ENCODE peak calls at places on chromosomes 5 and 9, in four cellular contexts. E is GM12878, L is HepG2, P is SK-N-SH. H is an unnamed sample.

GRCh38 chr5:77670526-77670925 is 32.0 kb upstream of the OTP start:
- DNase-seq in E (no peak), L (no peak), P (no peak), H (no peak)

GRCh38 chr5:129459485-129460120 is 495 bp upstream of the ADAMTS19 start:
- DNase-seq in E (no peak), L (no peak), P (peak; percentile 44), H (peak; percentile 5)

GRCh38 chr9:132551556-132551955 is 30.9 kb upstream of the BARHL1 start:
- DNase-seq in E (no peak), L (no peak), P (no peak), H (no peak)

GRCh38 chr5:35803221-35803651 is 53.5 kb upstream of the IL7R start:
- DNase-seq in E (no peak), L (no peak), P (peak; percentile 71), H (no peak)

GRCh38 chr9:8842402-8843193 is 1043.0 kb upstream of the DMAC1 start:
- DNase-seq in E (no peak), L (no peak), P (no peak), H (no peak)

GRCh38 chr5:59335544-59335943 is 558.0 kb downstream of the PDE4D start:
- DNase-seq in E (no peak), L (no peak), P (no peak), H (no peak)

GRCh38 chr5:67221487-67222242 is 25.1 kb upstream of the CD180 start:
- DNase-seq in E (no peak), L (no peak), P (no peak), H (no peak)

GRCh38 chr9:21778300-21778699 is 24.1 kb upstream of the MTAP start:
- DNase-seq in E (no peak), L (no peak), P (no peak), H (no peak)

GRCh38 chr5:33299621-33300208 is 141.1 kb upstream of the TARS1 start:
- DNase-seq in E (peak; percentile 9), L (no peak), P (peak; percentile 20), H (peak; percentile 2)

GRCh38 chr9:105290401-105290800 is 46.0 kb downstream of the SLC44A1 start:
- DNase-seq in E (no peak), L (no peak), P (no peak), H (no peak)

GRCh38 chr9:135714242-135715055 is 12.5 kb downstream of the KCNT1 start:
- DNase-seq in E (no peak), L (no peak), P (peak; percentile 78), H (no peak)

GRCh38 chr5:172456076-172456800 is 1.9 kb upstream of the SH3PXD2B start:
- DNase-seq in E (no peak), L (no peak), P (no peak), H (no peak)

GRCh38 chr5:119274767-119275130 is 81.1 kb upstream of the TNFAIP8 start:
- DNase-seq in E (no peak), L (no peak), P (no peak), H (no peak)

DNA sequence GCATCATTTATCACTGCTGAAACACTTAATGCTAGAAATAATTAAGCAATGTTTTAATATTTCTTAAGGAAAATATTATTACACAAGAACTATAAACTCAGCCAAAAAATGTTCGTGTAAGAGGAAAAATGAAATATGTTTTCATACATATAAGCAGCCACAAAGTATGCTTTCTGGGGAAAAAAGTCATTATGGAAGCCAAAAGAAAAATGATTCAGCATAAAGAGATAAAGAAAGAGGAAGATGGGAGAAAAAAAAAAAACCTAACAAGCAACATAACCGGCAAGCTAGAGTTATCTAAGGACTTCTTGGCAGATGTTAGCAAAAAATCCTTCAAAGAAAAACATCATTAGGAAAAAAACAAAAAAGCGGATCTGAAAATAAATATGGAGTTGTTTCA is 179.1 kb downstream of the MUSK start:
- DNase-seq in E (no peak), L (no peak), P (no peak), H (no peak)
- TF ChIP-seq PBX3 in E (no peak), L (no peak), P (no peak), H (no peak)

GRCh38 chr5:6158974-6159863 is 219.1 kb downstream of the MED10 start:
- DNase-seq in E (no peak), L (peak; percentile 12), P (no peak), H (peak; percentile 75)
- TF ChIP-seq PBX3 in E (no peak), L (no peak), P (no peak), H (peak; percentile 76)

DNA sequence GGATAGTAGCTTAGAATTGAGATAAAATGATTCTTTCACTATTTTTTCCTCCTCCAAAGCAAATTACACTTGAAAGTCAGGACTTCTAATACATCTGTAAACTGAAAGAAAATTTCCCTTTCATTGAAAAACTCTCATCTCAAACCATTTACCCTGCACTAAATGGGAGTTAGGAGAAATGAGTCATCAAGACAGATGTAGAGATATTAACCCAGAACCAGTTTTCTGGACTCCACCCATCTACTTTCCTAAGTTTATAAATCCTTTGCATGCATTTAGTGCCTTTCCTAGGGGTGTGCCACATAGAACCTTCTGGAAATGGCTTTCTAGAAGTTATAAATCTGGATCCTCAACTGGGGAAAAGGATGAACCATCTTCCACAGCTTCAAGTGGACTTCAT is 72.3 kb upstream of the GPR151 start:
- DNase-seq in E (no peak), L (no peak), P (no peak), H (no peak)
- TF ChIP-seq PBX3 in E (no peak), L (no peak), P (no peak), H (no peak)

GRCh38 chr9:14148501-14149103 is 165.3 kb downstream of the NFIB start:
- DNase-seq in E (no peak), L (no peak), P (no peak), H (no peak)
- TF ChIP-seq PBX3 in E (no peak), L (no peak), P (no peak), H (no peak)

GRCh38 chr9:97313746-97314145 is 6.3 kb downstream of the CCDC180 start:
- DNase-seq in E (no peak), L (no peak), P (no peak), H (no peak)
- TF ChIP-seq PBX3 in E (no peak), L (no peak), P (no peak), H (no peak)

GRCh38 chr9:114513050-114513951 is 8.0 kb upstream of the WHRN start:
- DNase-seq in E (no peak), L (no peak), P (no peak), H (no peak)
- TF ChIP-seq PBX3 in E (no peak), L (no peak), P (no peak), H (no peak)

GRCh38 chr9:111658943-111659342 is 2.5 kb upstream of the GNG10 start:
- DNase-seq in E (no peak), L (no peak), P (no peak), H (no peak)

GRCh38 chr9:111661150-111661801 is at the start of gene GNG10:
- DNase-seq in E (no peak), L (peak; percentile 23), P (peak; percentile 97), H (peak; percentile 54)

GRCh38 chr9:111662851-111663823 is 1.7 kb downstream of the GNG10 start:
- DNase-seq in E (no peak), L (no peak), P (no peak), H (no peak)

GRCh38 chr9:111659706-111660105 is 1.7 kb upstream of the GNG10 start:
- DNase-seq in E (no peak), L (no peak), P (no peak), H (no peak)

GRCh38 chr9:111661802-111662491 is 542 bp downstream of the GNG10 start:
- DNase-seq in E (no peak), L (no peak), P (peak; percentile 87), H (peak; percentile 65)
- TF ChIP-seq PBX3 in E (no peak), L (no peak), P (peak; percentile 45), H (no peak)

GRCh38 chr5:83096660-83097334 is 19.4 kb downstream of the XRCC4 start:
- DNase-seq in E (no peak), L (no peak), P (no peak), H (no peak)

GRCh38 chr5:83099001-83099400 is 21.7 kb downstream of the XRCC4 start:
- DNase-seq in E (no peak), L (no peak), P (no peak), H (no peak)

GRCh38 chr5:83099445-83099844 is 22.1 kb downstream of the XRCC4 start:
- DNase-seq in E (no peak), L (peak; percentile 41), P (no peak), H (no peak)

GRCh38 chr5:83095973-83096539 is 18.7 kb downstream of the XRCC4 start:
- DNase-seq in E (no peak), L (peak; percentile 28), P (no peak), H (peak; percentile 58)

DNA sequence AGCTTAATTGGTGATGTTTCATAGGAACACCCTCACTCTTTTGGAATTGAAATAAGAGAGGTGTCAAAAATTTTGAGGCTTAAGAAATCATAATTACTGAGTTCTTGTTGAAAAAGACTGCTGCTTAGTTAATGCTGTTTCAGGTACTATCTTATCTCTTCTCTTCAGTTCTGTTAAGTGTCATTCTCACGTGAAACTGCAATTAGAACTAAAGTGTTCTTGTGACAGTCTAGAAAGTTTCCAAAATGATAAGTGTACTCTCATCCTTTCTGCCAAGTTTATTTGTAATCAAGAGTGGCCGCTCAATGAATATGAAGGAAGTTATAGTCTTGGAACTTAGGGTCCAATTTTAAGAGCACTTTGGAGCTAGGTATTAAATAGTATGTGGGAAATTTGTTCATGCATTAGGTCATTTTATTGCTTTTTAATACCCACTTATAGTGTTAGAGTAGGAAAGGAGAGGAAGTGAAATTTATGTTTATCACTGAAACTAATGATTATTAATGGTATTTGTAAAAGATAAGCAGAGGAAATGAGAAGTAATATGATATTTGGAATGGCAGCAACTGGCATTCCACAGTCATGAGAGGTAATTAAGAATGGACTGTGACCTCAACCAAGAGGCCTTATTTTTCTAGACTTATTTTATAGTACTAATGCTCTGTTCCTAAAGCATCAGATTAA is 20.4 kb downstream of the XRCC4 start:
- DNase-seq in E (no peak), L (no peak), P (no peak), H (no peak)
- TF ChIP-seq PBX3 in E (no peak), L (no peak), P (peak; percentile 60), H (no peak)

H was measured in A549.